ENCODE peak calls at places on chromosomes 5 and 9, in six cellular contexts. O is sigmoid colon, Q is esophagus squamous epithelium, L is NB4, K is body of pancreas, E is HepG2. P is an unnamed sample.

GRCh38 chr9:129998491-129999122 is 44.4 kb downstream of the FNBP1 start:
- DNase-seq in K (no peak), E (no peak), Q (no peak), O (no peak), L (no peak), P (peak; percentile 59)

GRCh38 chr9:93320591-93321219 is 130.8 kb upstream of the FAM120A start:
- DNase-seq in O (no peak), L (no peak), E (no peak), K (no peak), Q (no peak), P (no peak)

GRCh38 chr9:121736964-121737462 is 85.6 kb downstream of the DAB2IP start:
- DNase-seq in L (no peak), E (peak; percentile 78), O (no peak), K (peak; percentile 66), Q (no peak), P (peak; percentile 74)

GRCh38 chr9:108568093-108568492 is 287.7 kb downstream of the ACTL7B start:
- DNase-seq in E (peak; percentile 61), L (no peak), Q (no peak), K (no peak), O (no peak), P (no peak)

GRCh38 chr9:94167376-94167775 is 83.1 kb downstream of the PTPDC1 start:
- DNase-seq in O (no peak), L (no peak), E (no peak), K (no peak), Q (no peak), P (no peak)

GRCh38 chr9:89433826-89434225 is 64.1 kb downstream of the SEMA4D start:
- DNase-seq in O (no peak), E (no peak), K (no peak), L (no peak), Q (no peak), P (no peak)

GRCh38 chr5:38446029-38446522 is 110.4 kb downstream of the LIFR start:
- DNase-seq in K (no peak), O (no peak), E (no peak), L (no peak), Q (no peak), P (peak; percentile 61)

GRCh38 chr9:7944521-7945022 is 145.0 kb upstream of the DMAC1 start:
- DNase-seq in L (no peak), K (no peak), E (no peak), O (no peak), Q (no peak), P (no peak)

GRCh38 chr9:3244963-3245653 is 280.7 kb downstream of the RFX3 start:
- DNase-seq in O (no peak), K (no peak), Q (no peak), L (peak; percentile 88), E (no peak), P (no peak)

GRCh38 chr9:91489391-91489899 is 65.8 kb upstream of the NFIL3 start:
- DNase-seq in O (no peak), Q (no peak), K (no peak), E (no peak), L (no peak), P (no peak)

GRCh38 chr5:139653616-139654015 is 5.5 kb downstream of the CXXC5 start:
- DNase-seq in L (no peak), K (no peak), E (no peak), O (no peak), Q (no peak), P (no peak)

GRCh38 chr9:121360975-121361374 is 9.1 kb downstream of the STOM start:
- DNase-seq in L (no peak), O (no peak), K (no peak), Q (no peak), E (no peak), P (no peak)

GRCh38 chr5:91742504-91742903 is 359.4 kb upstream of the ARRDC3 start:
- DNase-seq in L (no peak), K (no peak), E (no peak), Q (no peak), O (no peak), P (no peak)

GRCh38 chr9:133453651-133454050 is 6.1 kb upstream of the CACFD1 start:
- DNase-seq in K (no peak), Q (no peak), O (no peak), E (no peak), L (no peak), P (no peak)

GRCh38 chr9:2271426-2271825 is 256.3 kb downstream of the SMARCA2 start:
- DNase-seq in L (peak; percentile 73), E (no peak), Q (no peak), O (no peak), K (peak; percentile 45), P (peak; percentile 53)

GRCh38 chr9:112863214-112863613 is 27.5 kb downstream of the SLC46A2 start:
- DNase-seq in E (no peak), Q (no peak), K (peak; percentile 50), L (peak; percentile 92), O (peak; percentile 71), P (no peak)

GRCh38 chr9:134058716-134059115 is 9.1 kb downstream of the BRD3 start:
- DNase-seq in Q (no peak), E (no peak), K (no peak), O (peak; percentile 34), L (no peak), P (no peak)

GRCh38 chr5:139733698-139734491 is 61.7 kb upstream of the PSD2 start:
- DNase-seq in Q (no peak), K (peak; percentile 63), O (no peak), E (peak; percentile 98), L (no peak), P (peak; percentile 80)

GRCh38 chr5:761854-762685 is 22.5 kb downstream of the ZDHHC11B start:
- DNase-seq in O (peak; percentile 66), Q (no peak), L (no peak), K (no peak), E (no peak), P (no peak)

GRCh38 chr5:122175852-122176251 is 46.5 kb downstream of the ZNF474 start:
- DNase-seq in E (no peak), K (no peak), L (no peak), Q (no peak), O (no peak), P (no peak)

GRCh38 chr5:25094219-25094618 is 449.4 kb upstream of the CDH10 start:
- DNase-seq in Q (no peak), E (no peak), L (no peak), K (no peak), O (no peak), P (no peak)

GRCh38 chr5:25095261-25095660 is 450.5 kb upstream of the CDH10 start:
- DNase-seq in K (no peak), L (no peak), O (no peak), Q (no peak), E (no peak), P (no peak)

DNA sequence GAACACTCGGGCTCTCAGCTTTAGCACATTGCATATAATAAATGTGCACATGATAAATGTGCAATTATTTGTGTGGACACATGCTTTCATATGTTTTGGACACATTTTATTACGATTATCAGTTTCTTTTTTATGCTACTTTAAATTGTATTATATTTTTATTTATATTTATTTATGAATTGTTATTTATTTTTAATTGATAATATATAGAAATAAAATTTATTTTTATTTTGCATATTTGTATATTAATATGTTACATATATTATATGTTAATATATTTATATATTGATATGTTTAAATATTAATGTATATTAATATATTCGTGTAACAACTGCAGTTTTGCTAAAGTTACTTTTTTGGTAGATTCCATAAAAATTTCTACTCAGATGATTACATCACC is 454.8 kb upstream of the CDH10 start:
- DNase-seq in L (no peak), Q (no peak), E (no peak), K (no peak), O (no peak), P (no peak)
- H3K4me3 ChIP-seq in L (no peak overlapping the region), Q (no peak overlapping the region), E (no peak overlapping the region), K (no peak overlapping the region), O (no peak overlapping the region), P (no peak overlapping the region)

GRCh38 chr9:128892223-128892892 is 10.4 kb downstream of the LRRC8A start:
- DNase-seq in Q (peak; percentile 79), K (peak; percentile 89), O (peak; percentile 97), L (peak; percentile 86), E (no peak), P (peak; percentile 87)
- TF ChIP-seq POLR2A in Q (no peak), K (peak; percentile 37), O (no peak), L (no peak), E (no peak), P (no peak)

GRCh38 chr9:72363226-72363625 is 1.8 kb downstream of the ZFAND5 start:
- DNase-seq in E (no peak), L (no peak), O (no peak), K (no peak), Q (no peak), P (no peak)

GRCh38 chr9:72363908-72364678 is 915 bp downstream of the ZFAND5 start:
- DNase-seq in Q (peak; percentile 15), E (peak; percentile 20), K (peak; percentile 77), O (peak; percentile 85), L (peak; percentile 69), P (peak; percentile 53)

GRCh38 chr9:72361227-72361626 is 3.8 kb downstream of the ZFAND5 start:
- DNase-seq in K (no peak), E (no peak), O (no peak), L (no peak), Q (no peak), P (no peak)

GRCh38 chr9:72362680-72363139 is 2.3 kb downstream of the ZFAND5 start:
- DNase-seq in E (peak; percentile 75), Q (no peak), O (peak; percentile 88), K (peak; percentile 78), L (peak; percentile 66), P (peak; percentile 91)

DNA sequence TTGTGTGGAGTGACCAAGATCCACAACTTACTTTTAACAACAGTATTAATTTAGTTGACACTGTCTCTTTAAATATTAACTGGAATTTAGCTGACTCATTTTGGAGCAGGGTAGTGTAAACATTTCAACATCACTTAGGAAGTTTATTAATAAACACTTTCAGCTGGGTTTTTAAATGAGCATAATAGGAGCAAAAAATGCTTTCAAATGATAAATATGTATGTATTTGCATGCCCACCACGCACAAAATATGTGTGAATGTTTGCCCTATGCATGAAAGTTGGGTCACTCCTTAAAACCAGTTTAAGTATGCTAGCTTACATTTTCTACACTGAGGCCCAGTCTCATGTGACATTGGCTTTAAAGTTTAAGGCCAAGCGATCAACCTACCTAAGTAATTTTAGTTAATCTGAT is 2.9 kb downstream of the ZFAND5 start:
- DNase-seq in K (no peak), Q (no peak), E (peak; percentile 35), L (no peak), O (no peak), P (no peak)
- H3K4me3 ChIP-seq in K (no peak overlapping the region), Q (peak overlapping the region; percentile 91), E (peak overlapping the region; percentile 95), L (peak overlapping the region; percentile 88), O (peak overlapping the region; percentile 89), P (peak overlapping the region; percentile 97)

DNA sequence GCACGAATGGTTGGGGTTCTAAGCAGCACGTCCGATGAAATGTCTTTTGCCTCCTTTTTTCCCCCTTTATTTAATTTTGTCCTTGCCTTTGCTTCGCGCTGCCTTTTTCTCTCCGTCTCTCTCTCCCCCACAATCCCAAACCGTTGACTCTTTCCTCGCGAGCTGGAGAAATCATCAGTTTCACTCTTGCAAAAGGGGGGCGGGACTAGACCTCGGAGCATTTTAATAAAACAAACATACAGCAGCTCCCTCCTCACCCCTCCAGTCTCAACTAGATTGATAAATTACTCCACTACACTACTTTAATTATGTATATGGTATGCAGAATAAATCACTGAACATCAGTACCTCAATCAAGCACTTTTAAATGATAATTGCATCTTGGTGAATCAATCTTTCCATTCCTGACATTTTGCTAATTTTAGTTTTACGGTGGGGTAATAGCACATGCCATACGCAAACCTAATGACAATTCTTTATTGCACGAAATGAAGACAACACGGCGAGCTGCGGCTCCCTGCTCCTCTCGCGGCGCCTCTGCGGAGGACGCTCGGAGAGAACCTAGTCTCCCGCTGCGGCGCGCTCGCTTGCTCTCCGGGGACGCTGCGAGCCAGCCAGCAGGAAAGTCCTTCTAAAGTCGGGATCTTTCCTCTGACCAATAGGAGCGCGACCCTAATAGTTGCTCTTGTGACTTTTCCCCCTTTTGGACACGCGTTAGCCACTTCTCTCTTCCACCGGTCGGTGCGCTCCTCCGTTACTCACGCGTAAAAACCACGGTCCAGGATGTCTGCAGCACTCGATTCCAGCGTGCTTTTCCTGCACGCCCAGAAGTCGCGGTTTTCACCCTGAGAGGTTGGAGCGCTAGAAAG is 816 bp upstream of the MEF2C start:
- DNase-seq in L (peak; percentile 10), Q (peak; percentile 21), O (peak; percentile 93), K (peak; percentile 62), E (no peak), P (peak; percentile 78)
- TF ChIP-seq POLR2A in L (no peak), Q (no peak), O (peak; percentile 61), K (peak; percentile 28), E (no peak), P (no peak)